ENCODE peak calls at places on chromosomes 13 and 19, in seven cellular contexts. E, P, R, V, Y, A and H are unnamed samples.

GRCh38 chr19:49020931-49021895 is 2.9 kb downstream of the CGB3 start:
- DNase-seq in E (no peak), P (no peak), R (no peak), V (no peak), Y (no peak), A (no peak), H (peak)

GRCh38 chr19:7894612-7895309 is 6.5 kb downstream of the LRRC8E start:
- DNase-seq in E (no peak), P (no peak), R (no peak), V (no peak), Y (peak), A (no peak), H (no peak)

GRCh38 chr19:1453525-1454371 is 3.8 kb downstream of the APC2 start:
- DNase-seq in E (no peak), P (no peak), R (no peak), V (no peak), Y (no peak), A (peak), H (no peak)

GRCh38 chr19:11005521-11005920 is 44.7 kb downstream of the SMARCA4 start:
- DNase-seq in E (no peak), P (no peak), R (no peak), V (no peak), Y (no peak), A (no peak), H (no peak)

GRCh38 chr19:17421942-17422341 is 2.1 kb downstream of the MVB12A start:
- DNase-seq in E (no peak), P (no peak), R (no peak), V (no peak), Y (no peak), A (no peak), H (no peak)

GRCh38 chr13:95624020-95624419 is 20.5 kb downstream of the DZIP1 start:
- DNase-seq in E (peak), P (peak), R (no peak), V (no peak), Y (peak), A (peak), H (peak)

GRCh38 chr13:94494021-94494420 is 14.5 kb upstream of the DCT start:
- DNase-seq in E (no peak), P (peak), R (no peak), V (no peak), Y (no peak), A (no peak), H (no peak)

GRCh38 chr13:91346848-91347211 is 657 bp upstream of the MIR17HG start:
- DNase-seq in E (peak), P (no peak), R (no peak), V (no peak), Y (peak), A (no peak), H (no peak)

GRCh38 chr13:79434578-79434977 is 28.5 kb upstream of the RBM26 start:
- DNase-seq in E (no peak), P (no peak), R (no peak), V (no peak), Y (no peak), A (peak), H (peak)

GRCh38 chr13:57017357-57017756 is 123.4 kb upstream of the PRR20A start:
- DNase-seq in E (no peak), P (no peak), R (no peak), V (no peak), Y (no peak), A (no peak), H (no peak)

GRCh38 chr19:13033819-13034611 is 38.7 kb downstream of the NFIX start:
- DNase-seq in E (peak), P (peak), R (no peak), V (no peak), Y (peak), A (peak), H (peak)

GRCh38 chr19:7488736-7489353 is at the start of gene PEX11G:
- DNase-seq in E (peak), P (peak), R (peak), V (peak), Y (peak), A (peak), H (peak)

GRCh38 chr13:88948501-88948900 is 1277.3 kb downstream of the SLITRK5 start:
- DNase-seq in E (no peak), P (no peak), R (no peak), V (no peak), Y (no peak), A (no peak), H (no peak)

GRCh38 chr19:14678199-14678598 is 3.6 kb upstream of the ADGRE3 start:
- DNase-seq in E (no peak), P (no peak), R (no peak), V (no peak), Y (no peak), A (no peak), H (no peak)